ENCODE peak calls at places on chromosomes 11 and 22, in six cellular contexts. K is caudate nucleus, Y is MG63, Q is GM13976, V is esophagus squamous epithelium, H is left ventricle myocardium inferior. C is an unnamed sample.

GRCh38 chr22:19291218-19291579 is 320 bp downstream of the CLTCL1 start:
- DNase-seq in K (no peak), Y (peak), Q (no peak), V (no peak), H (peak), C (no peak)

GRCh38 chr22:37165940-37166674 is 16.4 kb upstream of the IL2RB start:
- DNase-seq in K (no peak), Y (no peak), Q (no peak), V (no peak), H (peak), C (no peak)

GRCh38 chr22:50190182-50190951 is 4.7 kb downstream of the TRABD start:
- DNase-seq in K (no peak), Y (peak), Q (peak), V (peak), H (peak), C (no peak)

GRCh38 chr11:3224730-3225098 is 6.1 kb upstream of the MRGPRG start:
- DNase-seq in K (no peak), Y (no peak), Q (no peak), V (no peak), H (no peak), C (no peak)

GRCh38 chr11:114738954-114739353 is 60.6 kb downstream of the NXPE2 start:
- DNase-seq in K (peak), Y (peak), Q (peak), V (no peak), H (no peak), C (peak)

GRCh38 chr22:46957521-46957920 is 195.1 kb downstream of the TBC1D22A start:
- DNase-seq in K (no peak), Y (no peak), Q (no peak), V (no peak), H (no peak), C (no peak)

GRCh38 chr11:8354622-8355417 is 91.1 kb upstream of the LMO1 start:
- DNase-seq in K (peak), Y (no peak), Q (no peak), V (no peak), H (no peak), C (no peak)

GRCh38 chr22:30605449-30606110 is 1.4 kb upstream of the TCN2 start:
- DNase-seq in K (no peak), Y (peak), Q (peak), V (no peak), H (peak), C (no peak)

GRCh38 chr22:42338502-42338901 is 68.0 kb upstream of the TCF20 start:
- DNase-seq in K (peak), Y (no peak), Q (no peak), V (no peak), H (no peak), C (no peak)

GRCh38 chr22:40466976-40467375 is 96.6 kb downstream of the SGSM3 start:
- DNase-seq in K (no peak), Y (no peak), Q (no peak), V (no peak), H (no peak), C (no peak)

GRCh38 chr11:67302571-67303131 is 679 bp upstream of the SSH3 start:
- DNase-seq in K (no peak), Y (no peak), Q (no peak), V (no peak), H (no peak), C (no peak)

GRCh38 chr22:46794491-46794890 is 32.0 kb downstream of the TBC1D22A start:
- DNase-seq in K (no peak), Y (no peak), Q (no peak), V (no peak), H (no peak), C (no peak)

GRCh38 chr22:44870021-44870420 is 117.6 kb downstream of the ARHGAP8 start:
- DNase-seq in K (peak), Y (peak), Q (no peak), V (no peak), H (no peak), C (no peak)

GRCh38 chr11:117825538-117826359 is 1.2 kb upstream of the FXYD2 start:
- DNase-seq in K (no peak), Y (no peak), Q (no peak), V (no peak), H (no peak), C (no peak)

GRCh38 chr11:73596547-73596946 is 1.4 kb downstream of the FAM168A start:
- DNase-seq in K (no peak), Y (no peak), Q (no peak), V (no peak), H (no peak), C (no peak)

GRCh38 chr11:117600976-117601708 is 195.9 kb downstream of the DSCAML1 start:
- DNase-seq in K (peak), Y (no peak), Q (no peak), V (no peak), H (no peak), C (no peak)

GRCh38 chr11:121104223-121104831 is 3.3 kb downstream of the TECTA start:
- DNase-seq in K (no peak), Y (no peak), Q (no peak), V (no peak), H (peak), C (no peak)

GRCh38 chr11:45361551-45361950 is 75.4 kb upstream of the SYT13 start:
- DNase-seq in K (no peak), Y (no peak), Q (no peak), V (no peak), H (no peak), C (no peak)

GRCh38 chr22:37454857-37455686 is 27.8 kb upstream of the ELFN2 start:
- DNase-seq in K (no peak), Y (peak), Q (no peak), V (no peak), H (no peak), C (no peak)

C was measured in cerebellar nuclear complex.